ENCODE peak calls at places on chromosomes 5 and 9, in four cellular contexts. T is CD4-positive, alpha-beta T cell; F is psoas muscle; Y is WERI-Rb-1. R is an unnamed sample. For H3K9me3, the result is how much of the 10 kb centered on the place peaks cover.

GRCh38 chr5:111278824-111279504 is 54.8 kb downstream of the CAMK4 start:
- DNase-seq in Y (peak), F (peak), T (peak), R (peak)

GRCh38 chr9:69871143-69871834 is 50.7 kb downstream of the CFAP95 start:
- DNase-seq in T (no peak), F (no peak), Y (no peak), R (no peak)

GRCh38 chr9:133528001-133528886 is 3.5 kb upstream of the MYMK start:
- DNase-seq in F (no peak), T (no peak), Y (no peak), R (no peak)

GRCh38 chr5:136374003-136374402 is 8.7 kb upstream of the TRPC7 start:
- DNase-seq in F (no peak), Y (peak), T (no peak), R (no peak)

GRCh38 chr9:76458903-76459690 is at the start of gene GCNT1:
- DNase-seq in F (peak), T (peak), Y (peak), R (peak)

GRCh38 chr5:141835928-141836667 is 42.1 kb downstream of the PCDH1 start:
- DNase-seq in F (no peak), Y (no peak), T (no peak), R (no peak)

GRCh38 chr9:23747088-23747748 is 78.8 kb downstream of the ELAVL2 start:
- DNase-seq in F (no peak), Y (no peak), T (no peak), R (no peak)

GRCh38 chr9:112348257-112348992 is 15.0 kb upstream of the PTBP3 start:
- DNase-seq in F (peak), Y (peak), T (peak), R (peak)

GRCh38 chr9:137494104-137494544 is 35.0 kb upstream of the NSMF start:
- DNase-seq in T (no peak), Y (no peak), F (no peak), R (no peak)

GRCh38 chr5:172188893-172189692 is 1.1 kb upstream of the STK10 start:
- DNase-seq in T (no peak), F (no peak), Y (no peak), R (no peak)

GRCh38 chr5:60323596-60323995 is 376.4 kb downstream of the DEPDC1B start:
- DNase-seq in F (no peak), Y (no peak), T (no peak), R (no peak)

GRCh38 chr9:134339183-134339806 is 13.0 kb downstream of the RXRA start:
- DNase-seq in F (no peak), Y (no peak), T (no peak), R (no peak)

GRCh38 chr5:150404121-150404990 is 8.4 kb downstream of the CD74 start:
- DNase-seq in F (no peak), T (no peak), Y (no peak), R (no peak)

GRCh38 chr9:72633966-72634365 is 112.6 kb downstream of the TMC1 start:
- DNase-seq in F (no peak), T (no peak), Y (no peak), R (no peak)

GRCh38 chr5:11902304-11902703 is 1.9 kb downstream of the CTNND2 start:
- DNase-seq in F (no peak), Y (peak), T (no peak), R (no peak)

GRCh38 chr9:98797491-98797890 is 1.1 kb upstream of the ANKS6 start:
- DNase-seq in F (no peak), Y (no peak), T (no peak), R (no peak)

GRCh38 chr9:81613002-81613750 is 76.2 kb downstream of the TLE1 start:
- DNase-seq in T (no peak), Y (no peak), F (peak), R (no peak)

GRCh38 chr5:4295663-4296339 is 700.2 kb downstream of the IRX1 start:
- DNase-seq in Y (peak), T (no peak), F (no peak), R (no peak)

GRCh38 chr9:123929870-123930831 is at the start of gene DENND1A:
- DNase-seq in Y (peak), T (peak), F (peak), R (peak)

GRCh38 chr9:123929177-123929869 is 603 bp downstream of the DENND1A start:
- DNase-seq in Y (peak), T (peak), F (peak), R (peak)

GRCh38 chr9:123926986-123927385 is 2.9 kb downstream of the DENND1A start:
- DNase-seq in F (no peak), T (no peak), Y (no peak), R (no peak)

GRCh38 chr9:123927625-123928308 is 2.2 kb downstream of the DENND1A start:
- DNase-seq in Y (no peak), F (no peak), T (no peak), R (no peak)

DNA sequence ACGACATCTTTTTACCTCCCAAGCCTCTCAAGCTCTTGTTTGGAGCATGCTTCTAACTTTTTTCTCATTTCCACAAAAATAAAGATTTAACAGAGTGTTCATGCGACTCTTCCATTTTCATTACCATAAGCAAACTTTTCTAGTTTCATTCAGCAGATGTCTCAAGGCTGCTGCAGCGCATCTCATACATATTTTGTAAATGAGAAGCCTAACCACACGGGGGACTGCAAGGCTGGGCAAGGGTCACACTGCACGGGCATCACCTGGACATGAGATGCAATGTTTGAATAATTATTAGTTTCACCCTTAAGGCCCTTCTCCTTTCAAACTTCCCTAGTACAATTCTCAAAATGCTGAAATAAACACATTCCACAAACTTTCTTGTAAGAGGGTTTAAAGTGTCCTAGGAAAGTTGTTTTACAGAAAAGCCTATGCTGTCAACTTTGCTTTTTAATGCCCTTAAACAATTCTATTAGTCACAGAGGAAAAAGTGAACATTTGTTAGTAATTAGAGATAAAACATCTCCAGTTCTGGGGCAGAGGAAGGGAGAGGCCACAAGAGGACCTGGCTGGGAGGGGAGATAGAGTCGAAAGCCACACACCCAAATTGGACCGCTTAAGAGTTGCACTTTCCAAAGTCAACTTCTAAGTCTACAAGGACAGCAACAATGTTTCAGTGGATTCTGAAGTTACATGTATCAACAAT is 1.3 kb downstream of the DENND1A start:
- DNase-seq in Y (no peak), T (no peak), F (no peak), R (no peak)
- H3K27ac ChIP-seq in Y (no peak), T (no peak), F (peak), R (peak)

GRCh38 chr5:2253063-2253653 is 370.4 kb upstream of the IRX4 start:
- DNase-seq in F (no peak), T (no peak), Y (no peak), R (no peak)

GRCh38 chr5:2254404-2254803 is 371.7 kb upstream of the IRX4 start:
- DNase-seq in F (no peak), Y (no peak), T (no peak), R (no peak)

GRCh38 chr5:2256646-2257288 is 374.0 kb upstream of the IRX4 start:
- DNase-seq in F (no peak), Y (no peak), T (no peak), R (no peak)

GRCh38 chr5:2255915-2256645 is 373.4 kb upstream of the IRX4 start:
- DNase-seq in Y (no peak), T (no peak), F (no peak), R (no peak)

DNA sequence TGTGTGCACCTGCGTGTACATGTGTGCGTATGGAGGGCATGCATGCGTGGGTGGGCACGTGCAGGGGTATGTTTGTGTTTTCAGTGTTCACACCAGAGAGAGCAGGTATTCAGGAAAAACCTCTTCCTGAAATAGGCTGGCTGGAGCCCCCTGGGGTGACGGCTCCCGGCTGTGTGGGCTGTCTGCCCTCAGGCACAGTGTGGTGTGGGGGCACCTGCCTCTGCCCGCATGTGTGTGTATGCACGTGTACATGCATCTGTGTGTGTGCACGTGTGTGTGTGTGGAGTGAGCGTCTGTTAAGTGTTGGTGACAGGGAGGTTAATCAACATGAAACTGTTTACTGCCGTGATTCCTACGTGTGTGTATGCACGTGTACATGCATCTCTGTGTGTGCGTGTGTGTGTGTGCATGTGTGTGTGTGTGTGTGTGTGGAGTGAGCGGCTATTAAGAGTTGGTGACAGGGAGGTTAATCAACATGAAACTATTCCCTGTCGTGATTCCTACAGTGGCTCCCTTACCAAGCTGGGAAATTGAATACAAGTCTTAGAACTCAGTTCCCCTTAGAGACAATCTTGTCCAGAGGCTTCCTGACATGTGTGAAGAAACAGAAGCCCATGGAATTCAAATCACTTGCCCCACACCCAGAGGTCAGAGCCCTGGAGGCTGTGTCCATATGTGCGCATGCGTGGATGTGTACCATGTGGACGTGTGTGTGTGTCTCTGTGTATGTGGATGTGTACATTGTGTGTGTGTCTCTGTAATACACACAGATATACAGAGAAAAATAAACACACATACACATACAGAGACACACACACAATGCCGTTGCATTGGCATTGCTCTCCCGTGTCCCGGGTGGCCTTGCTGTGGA is 372.4 kb upstream of the IRX4 start:
- DNase-seq in Y (no peak), T (no peak), F (no peak), R (no peak)
- H3K9me3 ChIP-seq in Y (under half), T (under half), F (under half), R (under half)

DNA sequence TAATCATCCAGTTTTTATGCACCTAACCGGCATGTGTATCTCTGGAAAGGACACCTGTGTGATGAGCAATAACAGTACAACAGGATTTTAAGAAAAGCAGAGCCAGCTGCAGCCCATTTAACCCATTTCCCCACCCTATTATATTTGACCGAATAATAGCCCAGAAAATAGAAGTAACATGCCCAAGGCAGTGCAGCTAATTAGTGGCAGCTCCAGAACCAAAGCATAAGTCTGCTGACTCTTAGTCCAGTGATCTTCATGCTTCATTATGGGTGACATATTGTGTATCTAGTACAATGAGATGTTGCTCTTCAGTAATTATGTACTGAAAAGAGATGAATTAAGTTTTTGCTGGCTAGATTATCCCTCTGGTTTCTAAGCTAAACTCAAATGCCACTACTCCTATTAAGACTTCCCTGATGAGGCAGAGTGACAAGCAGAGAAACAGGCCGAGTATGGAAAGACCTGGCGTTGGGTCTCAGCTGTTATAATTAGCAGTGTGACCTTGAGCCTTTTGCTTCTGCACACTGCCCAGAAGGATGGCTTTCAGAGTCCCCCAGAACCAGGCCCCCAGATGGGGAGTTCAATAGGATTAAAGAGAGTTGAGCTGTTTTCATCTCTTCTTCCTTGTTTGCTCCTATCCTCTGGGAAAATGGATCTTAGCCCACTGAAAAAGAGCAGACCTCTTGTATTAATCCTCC is 10.7 kb upstream of the C1QTNF3 start:
- DNase-seq in T (no peak), F (no peak), Y (peak), R (no peak)
- H3K27ac ChIP-seq in T (no peak), F (no peak), Y (peak), R (no peak)

GRCh38 chr9:22617156-22617555 is 170.5 kb downstream of the DMRTA1 start:
- DNase-seq in T (no peak), Y (no peak), F (no peak), R (no peak)

GRCh38 chr9:22623236-22623635 is 176.6 kb downstream of the DMRTA1 start:
- DNase-seq in T (no peak), F (no peak), Y (no peak), R (no peak)

GRCh38 chr9:22625540-22625939 is 178.9 kb downstream of the DMRTA1 start:
- DNase-seq in T (no peak), F (no peak), Y (no peak), R (no peak)

GRCh38 chr9:22622823-22623222 is 176.2 kb downstream of the DMRTA1 start:
- DNase-seq in T (no peak), F (no peak), Y (peak), R (no peak)
- H3K9me3 ChIP-seq in T (under half), F (under half), Y (under half), R (under half)

DNA sequence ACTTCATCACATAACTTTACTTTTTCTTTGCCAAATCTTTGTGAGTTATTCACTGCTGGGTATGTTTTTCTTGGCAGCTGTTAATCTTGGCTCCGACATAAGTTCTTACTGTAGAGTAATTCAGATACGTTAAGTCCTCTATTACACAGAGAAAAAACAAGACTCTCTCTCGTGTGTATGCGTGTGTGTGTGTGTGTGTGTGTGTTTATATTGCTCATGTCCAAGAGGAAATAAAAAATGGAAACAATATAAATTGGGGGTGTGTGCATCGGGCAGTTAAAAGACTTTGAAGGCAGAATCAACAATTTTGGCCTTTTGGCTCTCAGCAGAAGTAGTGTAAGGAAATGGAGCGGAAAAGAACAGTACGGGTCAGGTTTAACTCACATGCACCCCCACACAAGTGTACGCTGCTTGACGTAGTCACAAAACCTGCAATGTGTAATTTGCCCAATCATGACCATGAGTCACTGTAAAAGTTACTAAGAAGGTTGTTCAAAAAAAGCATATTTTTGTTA is 67.2 kb upstream of the IFNE start:
- DNase-seq in T (no peak), F (no peak), Y (no peak), R (no peak)
- H3K27ac ChIP-seq in T (no peak), F (no peak), Y (no peak), R (no peak)

GRCh38 chr9:40926404-40927259 is 201.8 kb downstream of the FOXD4L6 start:
- DNase-seq in T (no peak), F (no peak), Y (no peak), R (no peak)

GRCh38 chr9:40927851-40928802 is 200.4 kb downstream of the FOXD4L6 start:
- DNase-seq in F (no peak), T (no peak), Y (no peak), R (no peak)

GRCh38 chr9:40928803-40929487 is 199.5 kb downstream of the FOXD4L6 start:
- DNase-seq in Y (no peak), T (no peak), F (no peak), R (no peak)

GRCh38 chr9:40927260-40927631 is 201.2 kb downstream of the FOXD4L6 start:
- DNase-seq in F (no peak), T (no peak), Y (no peak), R (no peak)

DNA sequence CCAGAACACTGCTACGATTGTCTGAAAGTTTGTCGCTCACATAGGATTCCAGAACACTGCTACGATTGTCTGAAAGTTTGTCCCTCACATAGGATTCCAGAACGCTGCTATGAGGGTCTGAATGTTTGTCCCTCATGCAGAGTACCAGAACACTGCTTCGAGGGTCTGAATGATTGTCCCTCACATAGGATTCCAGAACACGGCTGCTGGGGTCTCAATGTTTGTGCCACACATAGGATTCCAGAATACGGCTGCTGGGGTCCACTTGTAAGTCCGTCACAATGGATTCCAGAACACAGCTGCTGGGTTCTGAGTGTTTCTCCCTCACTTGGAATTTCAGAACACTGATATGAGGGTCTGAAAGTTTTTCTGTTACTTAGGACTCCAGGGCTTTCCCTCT is 203.3 kb downstream of the FOXD4L6 start:
- DNase-seq in Y (no peak), T (no peak), F (no peak), R (no peak)
- H3K9me3 ChIP-seq in Y (under half), T (half or more), F (half or more), R (under half)

R was measured in CD4-positive, alpha-beta memory T cell.